ENCODE peak calls at places on chromosomes 7 and 10, in ten cellular contexts. R is CD4-positive, CD25-positive, alpha-beta regulatory T cell; Q is CD8-positive, alpha-beta T cell; N is left ventricle myocardium inferior; G is cardiac muscle cell; C is AG09309; J is fibroblast of lung; A is right lobe of liver; O is tibial nerve; E is body of pancreas. T is an unnamed sample.

GRCh38 chr7:105932835-105933477 is 30.1 kb upstream of the CDHR3 start:
- DNase-seq in R (no peak), Q (no peak), N (no peak), G (no peak), C (peak), J (peak), A (no peak), O (no peak), E (no peak), T (peak)

GRCh38 chr10:24503627-24504320 is 219.9 kb downstream of the ARHGAP21 start:
- DNase-seq in R (no peak), Q (no peak), N (no peak), G (peak), C (no peak), J (peak), A (no peak), O (no peak), E (peak), T (peak)

GRCh38 chr7:47046949-47047348 is 535.0 kb downstream of the TNS3 start:
- DNase-seq in R (no peak), Q (no peak), N (no peak), G (no peak), C (no peak), J (no peak), A (no peak), O (no peak), E (no peak), T (no peak)

GRCh38 chr7:101179117-101179779 is 845 bp downstream of the NAT16 start:
- DNase-seq in R (no peak), Q (no peak), N (no peak), G (no peak), C (no peak), J (no peak), A (no peak), O (no peak), E (no peak), T (no peak)

GRCh38 chr10:77463967-77464745 is 173.5 kb downstream of the KCNMA1 start:
- DNase-seq in R (no peak), Q (no peak), N (no peak), G (no peak), C (no peak), J (peak), A (no peak), O (no peak), E (no peak), T (peak)

GRCh38 chr7:47266131-47266706 is 315.7 kb downstream of the TNS3 start:
- DNase-seq in R (no peak), Q (no peak), N (peak), G (peak), C (no peak), J (peak), A (peak), O (no peak), E (peak), T (peak)

GRCh38 chr10:97466755-97467154 is 20.8 kb downstream of the ZDHHC16 start:
- DNase-seq in R (no peak), Q (no peak), N (no peak), G (no peak), C (no peak), J (no peak), A (no peak), O (no peak), E (no peak), T (peak)

GRCh38 chr7:142853739-142854504 is 954 bp upstream of the EPHB6 start:
- DNase-seq in R (peak), Q (peak), N (peak), G (peak), C (no peak), J (peak), A (peak), O (no peak), E (peak), T (peak)

GRCh38 chr7:1511829-1512422 is 7.7 kb upstream of the INTS1 start:
- DNase-seq in R (no peak), Q (no peak), N (no peak), G (no peak), C (no peak), J (no peak), A (no peak), O (no peak), E (no peak), T (no peak)

GRCh38 chr10:71852335-71852937 is 1.4 kb upstream of the PSAP start:
- DNase-seq in R (no peak), Q (no peak), N (peak), G (no peak), C (no peak), J (no peak), A (peak), O (no peak), E (peak), T (no peak)

GRCh38 chr10:6089334-6090219 is 743 bp downstream of the RBM17 start:
- DNase-seq in R (no peak), Q (no peak), N (no peak), G (peak), C (no peak), J (no peak), A (peak), O (no peak), E (no peak), T (peak)

GRCh38 chr10:6088721-6089333 is at the start of gene RBM17:
- DNase-seq in R (peak), Q (peak), N (peak), G (peak), C (peak), J (peak), A (peak), O (peak), E (peak), T (peak)

GRCh38 chr10:6082496-6083395 is 6.1 kb upstream of the RBM17 start:
- DNase-seq in R (no peak), Q (no peak), N (peak), G (no peak), C (no peak), J (no peak), A (no peak), O (no peak), E (no peak), T (peak)

GRCh38 chr10:6083523-6084475 is 5.0 kb upstream of the RBM17 start:
- DNase-seq in R (peak), Q (no peak), N (no peak), G (no peak), C (no peak), J (no peak), A (no peak), O (no peak), E (no peak), T (peak)

GRCh38 chr10:6086375-6087233 is 2.2 kb upstream of the RBM17 start:
- DNase-seq in R (peak), Q (peak), N (peak), G (peak), C (peak), J (peak), A (peak), O (peak), E (peak), T (peak)
- H3K4me3 ChIP-seq in R (peak), Q (peak), N (peak), G (no peak), C (no peak), J (peak), A (no peak), O (no peak), E (no peak), T (peak)

DNA sequence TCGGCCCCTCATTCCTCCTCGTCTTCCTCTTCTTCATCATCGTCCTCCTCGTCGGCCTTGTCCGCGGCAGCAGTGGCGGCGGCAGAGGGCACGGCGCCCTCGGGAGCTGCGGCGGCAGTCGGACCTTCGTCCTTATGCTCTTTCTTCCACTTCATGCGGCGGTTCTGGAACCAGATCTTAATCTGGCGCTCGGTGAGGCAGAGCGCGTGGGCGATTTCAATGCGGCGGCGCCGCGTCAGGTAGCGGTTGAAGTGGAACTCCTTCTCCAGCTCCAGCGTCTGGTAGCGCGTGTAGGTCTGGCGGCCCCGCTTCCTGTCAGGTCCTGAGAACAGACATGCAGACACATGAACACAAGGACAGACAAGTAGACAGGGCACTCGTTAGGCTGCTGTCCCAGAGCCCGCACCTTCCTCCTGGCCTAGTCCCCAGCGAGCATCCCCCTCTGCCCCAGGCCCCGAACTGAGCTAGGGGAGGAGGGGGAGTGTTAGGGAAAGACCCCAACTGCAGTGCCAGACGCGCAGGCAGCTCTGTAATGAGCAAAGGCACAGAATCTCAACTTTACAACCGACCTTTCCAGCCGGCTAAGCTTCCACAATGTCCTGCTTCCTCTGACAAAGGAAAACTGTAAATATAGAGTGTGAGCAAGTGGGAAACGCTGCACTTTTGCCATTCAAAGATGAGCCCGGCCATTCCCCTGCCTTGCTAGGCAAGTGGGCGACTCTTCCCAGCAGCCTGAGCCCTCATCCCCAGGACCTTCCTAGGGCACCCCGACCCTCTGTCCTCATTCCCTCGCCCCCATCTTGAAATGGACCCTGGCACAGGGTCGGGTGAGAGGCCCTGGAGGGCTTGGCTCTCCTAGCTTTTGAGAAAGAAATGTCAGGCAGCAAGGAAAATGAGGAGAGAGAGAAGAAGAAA is 1.3 kb downstream of the HOXA7 start:
- DNase-seq in R (no peak), Q (no peak), N (no peak), G (no peak), C (no peak), J (no peak), A (no peak), O (no peak), E (peak), T (no peak)
- H3K4me3 ChIP-seq in R (no peak), Q (no peak), N (peak), G (no peak), C (peak), J (peak), A (no peak), O (peak), E (no peak), T (no peak)

GRCh38 chr7:80263321-80263720 is 128.7 kb downstream of the GNAI1 start:
- DNase-seq in R (no peak), Q (no peak), N (no peak), G (no peak), C (no peak), J (peak), A (no peak), O (no peak), E (no peak), T (peak)
- H3K4me3 ChIP-seq in R (no peak), Q (no peak), N (no peak), G (no peak), C (no peak), J (no peak), A (no peak), O (no peak), E (no peak), T (no peak)

GRCh38 chr10:101778781-101779543 is 3.0 kb upstream of the FGF8 start:
- DNase-seq in R (no peak), Q (no peak), N (no peak), G (peak), C (no peak), J (peak), A (no peak), O (no peak), E (peak), T (peak)

GRCh38 chr10:101780187-101780817 is 2.9 kb downstream of the NPM3 start:
- DNase-seq in R (no peak), Q (no peak), N (no peak), G (no peak), C (no peak), J (no peak), A (no peak), O (no peak), E (no peak), T (no peak)

GRCh38 chr10:101778151-101778780 is 2.4 kb upstream of the FGF8 start:
- DNase-seq in R (no peak), Q (no peak), N (no peak), G (no peak), C (no peak), J (no peak), A (no peak), O (no peak), E (no peak), T (no peak)

GRCh38 chr10:101780818-101781654 is 2.2 kb downstream of the NPM3 start:
- DNase-seq in R (peak), Q (peak), N (peak), G (peak), C (no peak), J (peak), A (peak), O (no peak), E (peak), T (peak)

DNA sequence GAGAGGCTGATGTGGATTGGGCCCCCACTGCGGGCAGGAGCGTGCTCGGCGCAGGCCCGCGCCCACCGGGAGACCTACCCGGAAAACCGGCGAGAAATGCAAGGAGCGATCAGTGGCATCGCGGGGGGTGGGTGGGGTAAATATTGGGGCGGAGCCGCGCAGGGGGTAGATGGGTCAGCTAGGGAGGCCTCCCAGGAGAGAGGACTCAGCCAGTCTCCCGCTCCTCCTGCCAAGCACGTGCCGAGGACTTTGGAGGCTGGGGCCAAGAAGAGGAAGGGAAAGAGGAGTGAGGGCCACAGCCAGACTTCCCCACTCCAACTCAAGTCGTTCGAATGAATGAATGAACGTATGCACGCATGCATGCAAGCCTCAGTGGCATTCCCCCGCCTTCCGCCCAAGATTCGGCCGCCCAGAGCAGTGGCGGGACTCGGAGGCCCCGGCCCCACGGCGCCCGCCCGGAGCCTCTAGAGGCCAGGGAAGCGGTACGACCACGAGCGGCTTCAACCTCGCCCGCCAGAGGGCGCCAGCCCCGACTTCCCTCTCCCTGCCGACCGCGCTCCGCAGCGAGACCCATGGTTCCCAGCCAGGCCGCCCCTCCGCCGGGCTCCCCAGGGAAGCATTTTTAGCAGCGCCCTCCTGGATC is 3.6 kb downstream of the NPM3 start:
- DNase-seq in R (peak), Q (peak), N (peak), G (peak), C (no peak), J (peak), A (peak), O (peak), E (peak), T (peak)
- H3K4me3 ChIP-seq in R (peak), Q (peak), N (peak), G (peak), C (peak), J (peak), A (peak), O (peak), E (peak), T (peak)

GRCh38 chr7:157352506-157352905 is 15.7 kb downstream of the DNAJB6 start:
- DNase-seq in R (no peak), Q (no peak), N (no peak), G (no peak), C (no peak), J (no peak), A (no peak), O (no peak), E (no peak), T (no peak)

GRCh38 chr7:157347217-157347904 is 10.6 kb downstream of the DNAJB6 start:
- DNase-seq in R (no peak), Q (no peak), N (peak), G (no peak), C (peak), J (peak), A (no peak), O (peak), E (peak), T (peak)

GRCh38 chr7:157348548-157348947 is 11.7 kb downstream of the DNAJB6 start:
- DNase-seq in R (no peak), Q (no peak), N (no peak), G (no peak), C (no peak), J (no peak), A (no peak), O (no peak), E (no peak), T (no peak)
- H3K4me3 ChIP-seq in R (no peak), Q (no peak), N (no peak), G (no peak), C (no peak), J (no peak), A (no peak), O (no peak), E (no peak), T (no peak)